ENCODE peak calls at places on chromosomes 6 and 20, in six cellular contexts. D is GM23248, Q is esophagus squamous epithelium, B is PC-3, L is hepatocyte, S is mammary epithelial cell. Z is an unnamed sample. For H3K4me1 and H3K36me3, the result is how much of the 10 kb centered on the place peaks cover.

GRCh38 chr20:63942250-63943006 is 13.8 kb downstream of the UCKL1 start:
- DNase-seq in D (peak), Q (no peak), B (no peak), L (no peak), S (peak), Z (peak)

GRCh38 chr6:117265425-117266266 is at the start of gene VGLL2:
- DNase-seq in D (peak), Q (no peak), B (no peak), L (peak), S (peak), Z (peak)

GRCh38 chr6:157075549-157076426 is 247.5 kb downstream of the TMEM242 start:
- DNase-seq in D (peak), Q (no peak), B (peak), L (no peak), S (peak), Z (no peak)

GRCh38 chr6:163148781-163149534 is 265.6 kb upstream of the QKI start:
- DNase-seq in D (no peak), Q (no peak), B (no peak), L (no peak), S (no peak), Z (no peak)

GRCh38 chr6:142802124-142802523 is 142.9 kb downstream of the HIVEP2 start:
- DNase-seq in D (peak), Q (no peak), B (peak), L (peak), S (peak), Z (no peak)

GRCh38 chr6:157236040-157236725 is 87.1 kb downstream of the TMEM242 start:
- DNase-seq in D (peak), Q (no peak), B (no peak), L (no peak), S (no peak), Z (peak)

GRCh38 chr6:7414811-7415210 is 25.2 kb downstream of the RIOK1 start:
- DNase-seq in D (peak), Q (no peak), B (peak), L (peak), S (no peak), Z (no peak)

GRCh38 chr20:24007758-24008157 is 19.2 kb upstream of the GGTLC1 start:
- DNase-seq in D (no peak), Q (no peak), B (no peak), L (no peak), S (no peak), Z (no peak)

GRCh38 chr20:53643031-53643832 is 49.6 kb upstream of the ZNF217 start:
- DNase-seq in D (peak), Q (no peak), B (peak), L (peak), S (peak), Z (peak)

GRCh38 chr6:123830110-123830509 is 26.4 kb downstream of the NKAIN2 start:
- DNase-seq in D (no peak), Q (no peak), B (no peak), L (no peak), S (no peak), Z (no peak)

GRCh38 chr6:52725133-52725529 is 38.1 kb downstream of the GSTA2 start:
- DNase-seq in D (peak), Q (no peak), B (peak), L (peak), S (peak), Z (peak)

GRCh38 chr6:108543165-108543940 is 17.4 kb upstream of the FOXO3 start:
- DNase-seq in D (no peak), Q (no peak), B (peak), L (no peak), S (no peak), Z (no peak)

GRCh38 chr20:2387180-2387577 is 6.5 kb downstream of the TGM6 start:
- DNase-seq in D (peak), Q (no peak), B (peak), L (peak), S (no peak), Z (no peak)

GRCh38 chr6:39189915-39190544 is 39.2 kb downstream of the KCNK5 start:
- DNase-seq in D (peak), Q (no peak), B (peak), L (peak), S (peak), Z (peak)

GRCh38 chr6:34791164-34791841 is 580 bp upstream of the BLTP3A start:
- DNase-seq in D (peak), Q (no peak), B (peak), L (peak), S (no peak), Z (peak)

GRCh38 chr6:12083763-12084162 is 71.7 kb downstream of the HIVEP1 start:
- DNase-seq in D (peak), Q (no peak), B (no peak), L (no peak), S (no peak), Z (no peak)

GRCh38 chr20:38833154-38833856 is 27.8 kb downstream of the PPP1R16B start:
- DNase-seq in D (no peak), Q (no peak), B (no peak), L (no peak), S (no peak), Z (no peak)

GRCh38 chr6:3500262-3501001 is 43.6 kb upstream of the SLC22A23 start:
- DNase-seq in D (peak), Q (no peak), B (peak), L (peak), S (peak), Z (no peak)

GRCh38 chr6:111057074-111057752 is 30.1 kb upstream of the SLC16A10 start:
- DNase-seq in D (peak), Q (no peak), B (peak), L (peak), S (peak), Z (no peak)

GRCh38 chr6:15073883-15074465 is 171.9 kb upstream of the JARID2 start:
- DNase-seq in D (no peak), Q (no peak), B (no peak), L (no peak), S (no peak), Z (no peak)

GRCh38 chr6:36979343-36979742 is 6.7 kb downstream of the MTCH1 start:
- DNase-seq in D (peak), Q (no peak), B (peak), L (peak), S (no peak), Z (no peak)

GRCh38 chr20:10689385-10689784 is 15.6 kb upstream of the JAG1 start:
- DNase-seq in D (no peak), Q (no peak), B (no peak), L (no peak), S (no peak), Z (no peak)

GRCh38 chr6:144007779-144008500 is at the start of gene PLAGL1:
- DNase-seq in D (peak), Q (no peak), B (peak), L (peak), S (peak), Z (peak)

DNA sequence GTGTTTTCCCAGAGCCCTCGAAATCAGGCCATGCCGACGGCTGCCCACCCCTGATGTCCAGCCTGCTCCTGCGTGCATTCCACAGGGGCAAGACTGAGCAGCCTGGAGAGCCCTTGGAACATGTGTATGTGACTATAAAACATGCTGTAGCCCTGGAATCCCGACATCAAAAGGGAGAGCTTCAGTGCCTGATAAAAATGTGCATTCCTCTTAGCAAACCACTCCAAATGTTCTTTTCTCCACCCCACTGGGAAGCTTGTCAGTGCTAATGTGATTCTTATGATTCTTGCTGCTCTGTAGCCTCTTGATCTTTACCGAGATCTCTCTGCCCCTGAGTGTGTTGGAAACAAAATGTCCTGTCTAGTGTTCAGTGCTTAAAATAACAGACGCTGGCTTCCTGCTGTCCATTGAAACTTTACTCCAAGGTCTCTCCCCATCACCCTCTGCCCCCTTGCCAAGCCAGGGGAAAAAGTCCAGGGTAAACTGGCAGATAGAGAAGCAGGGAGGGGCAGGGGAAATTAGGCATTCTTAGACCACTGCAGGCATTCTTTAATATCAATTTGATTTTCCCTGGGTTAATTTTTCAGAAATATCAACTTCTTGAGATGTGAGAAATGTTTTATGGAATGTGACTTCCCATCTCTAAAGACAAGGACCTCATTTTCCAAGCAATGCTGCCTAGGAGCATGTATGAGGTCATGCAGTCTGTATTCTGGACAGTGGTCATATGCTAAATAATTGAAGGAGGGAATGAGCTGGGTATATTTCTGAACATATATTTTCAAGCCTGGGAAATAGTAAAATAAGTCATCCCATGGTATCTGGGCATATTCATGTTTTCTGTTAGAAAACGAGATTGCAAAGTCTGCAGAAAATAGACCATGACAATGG is 73.8 kb upstream of the ISM1 start:
- DNase-seq in D (no peak), Q (no peak), B (no peak), L (no peak), S (no peak), Z (no peak)
- H3K27ac ChIP-seq in D (no peak), Q (peak), B (no peak), L (peak), S (no peak), Z (no peak)

GRCh38 chr20:60010689-60011417 is 52.6 kb downstream of the CDH26 start:
- DNase-seq in D (no peak), Q (no peak), B (no peak), L (no peak), S (no peak), Z (no peak)

GRCh38 chr20:60013296-60014142 is 55.3 kb downstream of the CDH26 start:
- DNase-seq in D (peak), Q (no peak), B (no peak), L (no peak), S (peak), Z (no peak)

GRCh38 chr20:60009318-60009717 is 51.1 kb downstream of the CDH26 start:
- DNase-seq in D (no peak), Q (no peak), B (no peak), L (no peak), S (no peak), Z (no peak)

GRCh38 chr20:60009826-60010616 is 51.8 kb downstream of the CDH26 start:
- DNase-seq in D (peak), Q (no peak), B (peak), L (no peak), S (no peak), Z (no peak)

GRCh38 chr20:60011512-60012507 is 53.6 kb downstream of the CDH26 start:
- DNase-seq in D (no peak), Q (no peak), B (no peak), L (no peak), S (no peak), Z (no peak)
- H3K4me1 ChIP-seq in D (under half), Q (under half), B (under half), L (under half), S (under half), Z (under half)

DNA sequence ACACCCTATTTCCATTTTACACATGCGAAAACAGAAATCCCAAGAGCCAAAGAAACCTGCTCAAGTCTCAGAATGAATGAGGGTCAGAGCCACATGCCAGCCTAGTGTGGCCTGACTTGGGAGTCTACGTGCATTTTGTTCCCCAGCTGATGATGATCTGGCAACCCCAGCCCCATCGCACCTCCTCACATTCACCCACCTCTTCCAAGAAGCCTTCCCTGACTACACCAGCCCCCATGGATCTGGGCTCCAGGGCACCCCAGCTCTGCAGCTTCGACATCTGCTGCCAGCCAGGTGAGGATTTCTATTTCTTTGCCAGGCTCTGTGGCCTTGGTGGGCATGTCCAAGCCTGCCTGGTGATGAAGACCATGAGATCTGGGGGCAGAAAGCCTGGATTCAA is 41.0 kb downstream of the ANGPT4 start:
- DNase-seq in D (no peak), Q (no peak), B (no peak), L (no peak), S (peak), Z (no peak)
- H3K36me3 ChIP-seq in D (under half), Q (under half), B (under half), L (under half), S (under half), Z (under half)

GRCh38 chr6:132733288-132733687 is 19.4 kb upstream of the VNN1 start:
- DNase-seq in D (no peak), Q (no peak), B (peak), L (no peak), S (no peak), Z (no peak)
- H3K27ac ChIP-seq in D (no peak), Q (no peak), B (no peak), L (peak), S (no peak), Z (peak)

GRCh38 chr20:1121439-1121838 is 3.0 kb downstream of the PSMF1 start:
- DNase-seq in D (no peak), Q (no peak), B (no peak), L (no peak), S (no peak), Z (no peak)

GRCh38 chr20:1118004-1118335 is 432 bp upstream of the PSMF1 start:
- DNase-seq in D (no peak), Q (no peak), B (no peak), L (no peak), S (no peak), Z (no peak)

GRCh38 chr20:1118336-1119127 is at the start of gene PSMF1:
- DNase-seq in D (peak), Q (peak), B (peak), L (peak), S (peak), Z (peak)

GRCh38 chr20:1119524-1119923 is 1.1 kb downstream of the PSMF1 start:
- DNase-seq in D (no peak), Q (no peak), B (no peak), L (no peak), S (no peak), Z (no peak)

GRCh38 chr20:1119128-1119505 is 715 bp downstream of the PSMF1 start:
- DNase-seq in D (peak), Q (no peak), B (peak), L (no peak), S (no peak), Z (no peak)
- H3K4me1 ChIP-seq in D (under half), Q (half or more), B (under half), L (under half), S (under half), Z (under half)

GRCh38 chr6:24855389-24856245 is 56.9 kb upstream of the ARMH2 start:
- DNase-seq in D (peak), Q (no peak), B (peak), L (peak), S (peak), Z (no peak)
- H3K36me3 ChIP-seq in D (under half), Q (under half), B (under half), L (under half), S (under half), Z (half or more)

GRCh38 chr6:81752969-81753708 is 658 bp upstream of the TENT5A start:
- DNase-seq in D (peak), Q (peak), B (peak), L (peak), S (peak), Z (peak)
- H3K27ac ChIP-seq in D (peak), Q (peak), B (peak), L (peak), S (peak), Z (peak)

GRCh38 chr6:41720783-41721182 is 14.6 kb downstream of the TFEB start:
- DNase-seq in D (no peak), Q (no peak), B (no peak), L (no peak), S (no peak), Z (no peak)

GRCh38 chr6:41721396-41721795 is 14.0 kb downstream of the TFEB start:
- DNase-seq in D (no peak), Q (no peak), B (no peak), L (no peak), S (no peak), Z (no peak)

GRCh38 chr6:41723936-41724637 is 11.3 kb downstream of the TFEB start:
- DNase-seq in D (no peak), Q (no peak), B (no peak), L (peak), S (no peak), Z (no peak)

GRCh38 chr6:41724638-41725501 is 10.5 kb downstream of the TFEB start:
- DNase-seq in D (no peak), Q (no peak), B (no peak), L (peak), S (no peak), Z (no peak)

DNA sequence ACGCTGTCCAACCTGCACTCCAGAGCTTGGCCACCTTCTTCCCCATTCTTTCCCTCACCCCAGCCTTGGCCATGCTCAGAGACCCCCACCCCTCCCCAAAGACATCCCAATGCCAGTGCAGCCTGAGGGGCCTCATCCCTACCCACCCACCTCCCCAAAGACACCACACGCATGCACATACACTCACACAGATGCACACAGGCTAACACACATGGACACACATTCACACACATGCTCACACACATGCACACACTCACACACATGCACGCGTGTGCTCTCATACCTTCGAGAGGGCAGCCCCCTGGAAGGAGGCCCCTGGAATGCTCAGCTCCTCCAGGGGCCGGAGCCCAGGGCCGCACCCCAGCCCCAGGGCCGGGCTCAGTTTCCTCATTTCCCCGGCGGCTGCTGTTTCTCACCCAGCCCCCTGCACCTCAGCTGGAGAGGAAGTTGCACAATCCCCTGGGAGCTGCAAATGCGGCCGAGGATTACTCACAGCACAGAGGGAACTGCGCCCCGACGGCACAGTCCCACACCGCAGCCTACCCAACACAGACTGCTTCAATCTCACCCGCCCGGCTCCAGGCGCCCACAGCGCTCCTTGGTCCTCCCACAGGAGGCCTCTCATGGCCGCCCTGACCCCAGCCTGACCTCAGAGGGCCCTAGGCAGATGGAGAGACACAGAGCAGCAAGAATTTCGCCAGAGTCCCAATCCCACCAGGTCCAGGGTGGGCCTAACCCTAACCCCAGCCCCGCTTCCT is 12.1 kb downstream of the TFEB start:
- DNase-seq in D (peak), Q (peak), B (peak), L (peak), S (peak), Z (peak)
- H3K4me1 ChIP-seq in D (under half), Q (half or more), B (under half), L (under half), S (under half), Z (half or more)

Z was measured in left lung.